ENCODE peak calls at places on chromosomes 2 and 18, in four cellular contexts. K is fibroblast of pulmonary artery, S is AG10803, H is RWPE2. J is an unnamed sample.

GRCh38 chr18:37762076-37762475 is 196.5 kb upstream of the CELF4 start:
- DNase-seq in K (no peak), S (no peak), H (no peak), J (no peak)

GRCh38 chr2:237143118-237143517 is 57.4 kb downstream of the COPS8 start:
- DNase-seq in K (no peak), S (no peak), H (no peak), J (no peak)

GRCh38 chr18:4455113-4455811 is at the start of gene DLGAP1:
- DNase-seq in K (peak), S (no peak), H (peak), J (no peak)

GRCh38 chr2:67389286-67389685 is 7.8 kb upstream of the ETAA1 start:
- DNase-seq in K (peak), S (peak), H (no peak), J (no peak)

GRCh38 chr18:49681387-49681786 is 119.5 kb downstream of the LIPG start:
- DNase-seq in K (no peak), S (no peak), H (no peak), J (no peak)

GRCh38 chr18:78074400-78075020 is 824.9 kb downstream of the GALR1 start:
- DNase-seq in K (no peak), S (no peak), H (no peak), J (no peak)

GRCh38 chr2:74010087-74010541 is 25.4 kb downstream of the TET3 start:
- DNase-seq in K (peak), S (no peak), H (peak), J (peak)

GRCh38 chr2:216011320-216011849 is 2.0 kb downstream of the MREG start:
- DNase-seq in K (no peak), S (no peak), H (no peak), J (no peak)

DNA sequence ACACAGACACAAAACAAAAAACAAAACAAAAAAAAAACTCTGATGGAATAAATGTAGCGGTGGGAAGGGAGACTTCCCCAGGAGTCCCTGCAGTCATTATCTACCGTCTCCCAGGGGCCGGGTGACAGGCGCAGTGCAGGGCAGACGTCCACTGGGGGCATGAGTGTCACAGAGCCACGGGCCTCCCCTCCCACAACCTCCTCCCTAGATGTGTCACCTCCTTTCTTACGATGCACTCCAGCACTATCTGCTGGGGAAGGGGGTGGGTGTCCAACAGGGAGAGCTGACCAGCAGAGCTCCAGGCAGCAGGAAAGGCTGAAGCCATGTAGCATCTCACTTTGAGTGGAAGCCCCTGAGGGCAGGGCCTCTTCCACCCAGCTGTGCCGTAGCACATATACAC is 84.5 kb downstream of the LONRF2 start:
- DNase-seq in K (no peak), S (no peak), H (no peak), J (no peak)
- TF ChIP-seq CTCF in K (no peak), S (no peak), H (no peak), J (no peak)

GRCh38 chr2:200217320-200217719 is 89.2 kb upstream of the SPATS2L start:
- DNase-seq in K (no peak), S (no peak), H (no peak), J (no peak)

GRCh38 chr2:200219400-200220113 is 86.9 kb upstream of the SPATS2L start:
- DNase-seq in K (no peak), S (no peak), H (no peak), J (no peak)

GRCh38 chr2:200221055-200221692 is 85.3 kb upstream of the SPATS2L start:
- DNase-seq in K (no peak), S (no peak), H (no peak), J (no peak)

GRCh38 chr2:200216310-200216709 is 90.2 kb upstream of the SPATS2L start:
- DNase-seq in K (no peak), S (no peak), H (no peak), J (no peak)

DNA sequence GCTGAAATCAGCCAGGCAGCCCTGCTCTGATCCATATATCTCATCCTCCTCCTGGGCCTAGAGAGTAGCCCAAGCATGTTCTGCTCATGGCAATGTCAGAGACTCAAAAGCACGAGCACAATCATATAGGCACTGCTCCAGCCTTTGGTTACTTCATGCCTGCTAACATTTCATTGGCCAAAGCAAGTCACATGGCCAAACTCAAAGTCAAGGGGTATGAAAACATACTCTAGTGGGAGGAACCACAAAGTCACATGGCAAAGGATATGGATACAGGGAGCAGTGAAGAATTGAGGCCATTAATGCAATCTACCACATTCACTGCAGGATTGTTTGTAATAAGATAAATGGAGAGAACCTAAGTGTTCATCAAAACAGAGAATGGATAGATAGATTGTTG is 87.8 kb upstream of the SPATS2L start:
- DNase-seq in K (no peak), S (no peak), H (no peak), J (no peak)
- TF ChIP-seq CTCF in K (no peak), S (no peak), H (no peak), J (no peak)

GRCh38 chr2:156695595-156695994 is 259.4 kb downstream of the GPD2 start:
- DNase-seq in K (no peak), S (no peak), H (no peak), J (no peak)
- TF ChIP-seq CTCF in K (no peak), S (no peak), H (no peak), J (no peak)

GRCh38 chr18:11980555-11981382 is 538 bp upstream of the IMPA2 start:
- DNase-seq in K (peak), S (peak), H (peak), J (peak)
- TF ChIP-seq CTCF in K (peak), S (peak), H (no peak), J (no peak)

DNA sequence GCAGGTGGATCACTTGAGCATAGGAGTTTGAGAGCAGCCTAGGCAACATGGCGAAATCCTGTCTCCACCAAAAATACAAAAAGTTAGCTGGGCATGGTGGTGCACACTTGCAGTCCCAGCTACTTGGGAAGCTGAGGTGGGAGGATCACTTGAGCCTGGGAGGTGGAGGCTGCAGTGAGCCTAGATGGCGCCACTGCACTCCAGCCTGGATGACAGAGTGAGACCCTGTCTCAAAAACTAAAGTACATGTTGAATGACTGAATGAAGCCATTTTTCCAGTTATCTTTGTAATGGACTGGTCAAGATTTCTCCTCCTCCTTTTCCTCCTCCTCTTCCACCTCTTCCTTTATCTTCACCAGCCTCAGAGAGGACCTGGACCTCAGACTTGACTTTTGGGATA is 272.0 kb downstream of the SMAD2 start:
- DNase-seq in K (no peak), S (no peak), H (no peak), J (no peak)
- TF ChIP-seq CTCF in K (no peak), S (no peak), H (no peak), J (no peak)

DNA sequence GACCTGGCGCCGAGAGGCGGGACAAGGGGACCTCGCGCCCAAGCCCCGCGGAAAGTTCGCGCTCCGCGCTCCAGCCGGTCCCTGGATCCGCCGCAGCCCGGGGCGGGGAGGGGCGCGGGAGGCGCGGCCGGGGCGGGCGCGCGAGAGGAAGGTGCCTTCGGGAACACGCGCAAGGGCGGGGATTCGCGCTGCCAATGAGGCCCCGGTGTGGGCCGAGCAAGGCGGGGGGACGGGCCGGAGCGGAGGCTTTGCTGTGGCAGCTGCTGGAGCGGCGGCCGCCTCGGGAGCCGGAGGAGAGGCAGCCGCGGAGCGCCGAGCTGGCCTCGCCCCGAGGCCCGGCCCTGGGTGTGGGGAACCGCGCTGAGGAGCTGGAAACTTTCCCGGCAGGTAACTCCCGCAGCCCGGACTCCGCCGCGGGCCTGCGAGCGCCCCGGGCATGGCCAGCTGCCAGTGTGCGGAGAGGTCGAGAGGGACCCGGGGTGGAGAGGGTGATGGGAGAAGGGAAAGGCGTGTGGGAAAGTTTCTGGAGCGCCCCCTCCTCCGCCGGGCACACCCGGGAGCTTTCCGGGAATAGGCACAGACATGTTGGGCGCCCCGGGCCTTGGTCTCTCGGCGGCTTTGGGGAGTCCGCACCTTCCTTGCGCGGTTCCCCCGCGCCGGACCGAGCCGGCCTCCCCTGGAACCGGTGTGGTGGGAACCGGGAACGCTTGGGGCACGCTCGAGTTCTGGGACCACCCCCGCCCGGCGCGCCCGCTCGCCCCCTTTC is at the start of gene TANC1:
- DNase-seq in K (peak), S (peak), H (peak), J (peak)
- TF ChIP-seq CTCF in K (no peak), S (no peak), H (no peak), J (no peak)

GRCh38 chr2:29307522-29307921 is 192.3 kb downstream of the CLIP4 start:
- DNase-seq in K (no peak), S (no peak), H (no peak), J (no peak)

GRCh38 chr2:29310665-29311348 is 195.6 kb downstream of the CLIP4 start:
- DNase-seq in K (no peak), S (no peak), H (no peak), J (no peak)

GRCh38 chr2:29311458-29311857 is 196.2 kb downstream of the CLIP4 start:
- DNase-seq in K (no peak), S (no peak), H (no peak), J (no peak)

GRCh38 chr2:29305762-29306161 is 190.5 kb downstream of the CLIP4 start:
- DNase-seq in K (no peak), S (no peak), H (no peak), J (no peak)

GRCh38 chr2:29309090-29310054 is 194.2 kb downstream of the CLIP4 start:
- DNase-seq in K (peak), S (peak), H (no peak), J (no peak)
- TF ChIP-seq CTCF in K (peak), S (peak), H (peak), J (peak)

DNA sequence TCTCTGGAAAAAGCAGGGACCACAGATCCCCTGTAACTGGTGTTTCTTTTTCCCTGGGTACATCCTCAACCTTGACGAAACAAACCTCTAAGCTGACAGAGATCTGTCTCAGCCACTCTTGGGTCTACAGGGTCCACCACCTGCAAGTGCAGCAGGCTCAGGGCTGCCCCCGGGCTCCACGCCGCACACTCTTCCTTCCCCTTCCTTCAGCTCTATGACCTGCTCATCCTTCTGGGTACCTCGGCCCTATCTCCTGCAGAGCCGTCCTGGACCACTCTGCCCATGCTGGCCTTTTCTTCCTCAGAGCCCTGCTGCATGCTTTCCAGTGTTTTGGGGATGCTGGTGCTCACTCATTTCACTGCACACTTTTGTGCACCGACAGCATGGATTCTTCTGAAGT is 27.5 kb downstream of the TUBB6 start:
- DNase-seq in K (no peak), S (no peak), H (no peak), J (no peak)
- TF ChIP-seq CTCF in K (no peak), S (no peak), H (no peak), J (no peak)

DNA sequence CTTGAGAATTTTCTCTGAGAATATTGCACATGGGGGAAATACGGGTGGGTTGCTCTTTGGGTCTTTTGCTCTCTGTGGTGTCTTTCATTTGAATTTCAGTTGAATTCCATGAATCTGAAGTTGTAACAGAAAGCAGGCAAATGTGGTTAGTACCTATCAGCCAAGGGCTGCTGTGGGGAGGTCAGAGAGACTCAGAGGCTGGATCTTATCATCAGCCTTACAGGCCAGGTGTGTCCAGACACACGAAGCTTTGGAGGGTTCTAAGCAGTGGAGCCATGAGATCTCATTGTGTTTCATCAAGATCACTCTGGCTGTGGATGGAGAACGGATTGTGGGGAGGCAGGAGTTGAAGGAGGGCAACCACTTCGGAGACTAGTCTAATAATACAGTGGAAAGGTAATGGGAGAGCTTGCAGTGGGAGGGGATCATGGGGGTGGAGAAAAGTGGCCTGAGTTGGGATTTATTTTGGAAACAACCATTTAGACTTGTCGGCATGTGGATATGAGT is 68.1 kb downstream of the GNAL start:
- DNase-seq in K (no peak), S (no peak), H (no peak), J (no peak)
- TF ChIP-seq CTCF in K (no peak), S (no peak), H (no peak), J (no peak)